ENCODE peak calls at places on chromosomes 16 and 17, in seven cellular contexts. G is NB4, E is A549, A is WTC11, D is HCT116, C is K562, H is H1. L is an unnamed sample.

GRCh38 chr17:75979705-75980187 is 706 bp downstream of the TEN1 start:
- DNase-seq in G (no peak), E (no peak), A (no peak), D (no peak), C (no peak), H (no peak), L (no peak)

GRCh38 chr16:13453325-13453724 is 466.6 kb upstream of the ERCC4 start:
- DNase-seq in G (no peak), E (no peak), A (no peak), D (no peak), C (no peak), H (no peak), L (no peak)

GRCh38 chr17:71519285-71519684 is 601.5 kb upstream of the SOX9 start:
- DNase-seq in G (no peak), E (no peak), A (no peak), D (no peak), C (no peak), H (no peak), L (no peak)

GRCh38 chr17:40432864-40433528 is 10.3 kb upstream of the IGFBP4 start:
- DNase-seq in G (no peak), E (no peak), A (no peak), D (no peak), C (peak; percentile 37), H (no peak), L (no peak)

GRCh38 chr17:80673152-80673920 is 128.7 kb downstream of the RPTOR start:
- DNase-seq in G (no peak), E (no peak), A (no peak), D (no peak), C (no peak), H (no peak), L (peak; percentile 38)

GRCh38 chr17:68613739-68614298 is 12.7 kb upstream of the FAM20A start:
- DNase-seq in G (peak; percentile 75), E (peak; percentile 62), A (peak; percentile 58), D (peak; percentile 62), C (peak; percentile 76), H (peak; percentile 66), L (peak; percentile 28)

GRCh38 chr16:70749006-70749678 is 51.8 kb downstream of the VAC14 start:
- DNase-seq in G (peak; percentile 95), E (no peak), A (no peak), D (no peak), C (no peak), H (no peak), L (no peak)

GRCh38 chr16:13919330-13919682 is 648 bp upstream of the ERCC4 start:
- DNase-seq in G (no peak), E (no peak), A (no peak), D (peak; percentile 51), C (peak; percentile 57), H (no peak), L (no peak)

GRCh38 chr17:18235743-18236256 is 10.4 kb downstream of the LLGL1 start:
- DNase-seq in G (no peak), E (no peak), A (no peak), D (no peak), C (no peak), H (no peak), L (peak; percentile 72)

GRCh38 chr17:57946798-57947358 is 8.3 kb downstream of the CUEDC1 start:
- DNase-seq in G (peak; percentile 88), E (peak; percentile 66), A (no peak), D (no peak), C (peak; percentile 46), H (no peak), L (peak; percentile 70)

GRCh38 chr16:8621572-8622314 is at the start of gene METTL22:
- DNase-seq in G (peak; percentile 87), E (peak; percentile 88), A (peak; percentile 94), D (peak; percentile 69), C (peak; percentile 93), H (peak; percentile 95), L (peak; percentile 87)

GRCh38 chr16:2586241-2586640 is 48.4 kb downstream of the PDPK1 start:
- DNase-seq in G (no peak), E (no peak), A (peak; percentile 60), D (no peak), C (no peak), H (peak; percentile 71), L (no peak)

GRCh38 chr16:82260212-82260795 is 90.3 kb upstream of the MPHOSPH6 start:
- DNase-seq in G (no peak), E (no peak), A (no peak), D (no peak), C (no peak), H (no peak), L (no peak)
- TF ChIP-seq MAX in G (no peak), E (no peak), A (no peak), D (no peak), C (no peak), H (no peak), L (no peak)

GRCh38 chr17:17056167-17056562 is 13.9 kb downstream of the MPRIP start:
- DNase-seq in G (no peak), E (no peak), A (peak; percentile 7), D (no peak), C (no peak), H (no peak), L (no peak)
- TF ChIP-seq MAX in G (no peak), E (no peak), A (no peak), D (no peak), C (no peak), H (no peak), L (no peak)

DNA sequence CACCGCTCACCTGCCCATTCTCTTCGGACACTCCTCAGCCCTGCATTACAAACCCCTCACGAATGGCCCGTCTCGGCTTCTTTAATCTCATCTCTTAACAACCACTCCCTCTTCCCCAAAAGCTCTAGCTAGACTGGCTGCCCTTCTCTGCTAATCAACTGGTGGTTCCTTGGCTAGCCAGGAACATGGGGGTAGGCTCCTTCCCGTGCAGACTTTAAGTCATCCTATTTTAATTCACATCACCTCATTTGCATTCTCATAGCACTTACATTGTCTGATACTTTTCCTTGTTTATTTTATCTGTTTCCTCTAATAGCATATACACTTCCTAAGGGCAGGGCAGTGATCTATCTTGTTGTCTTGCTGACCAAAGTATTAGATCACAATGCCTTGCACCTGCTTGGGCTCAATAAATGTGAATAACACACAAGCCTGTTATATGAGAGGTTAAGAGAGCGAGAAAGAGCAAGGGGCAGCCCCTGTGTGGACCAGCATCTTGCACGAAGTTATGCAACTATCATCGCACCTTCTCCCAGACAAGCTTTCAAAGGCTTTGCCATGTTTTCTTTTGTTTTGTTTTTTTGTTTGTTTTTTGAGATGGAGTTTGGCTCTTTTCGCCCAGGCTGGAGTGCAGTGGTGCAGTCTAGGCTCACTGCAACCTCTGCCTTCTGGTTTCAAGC is 9.8 kb downstream of the TP53 start:
- DNase-seq in G (no peak), E (no peak), A (peak; percentile 44), D (no peak), C (no peak), H (no peak), L (no peak)
- TF ChIP-seq MAX in G (no peak), E (no peak), A (peak; percentile 24), D (no peak), C (no peak), H (no peak), L (no peak)

GRCh38 chr17:9648521-9649110 is 3.3 kb downstream of the USP43 start:
- DNase-seq in G (no peak), E (peak; percentile 40), A (peak; percentile 34), D (no peak), C (no peak), H (no peak), L (no peak)
- TF ChIP-seq MAX in G (no peak), E (no peak), A (no peak), D (no peak), C (no peak), H (no peak), L (no peak)

DNA sequence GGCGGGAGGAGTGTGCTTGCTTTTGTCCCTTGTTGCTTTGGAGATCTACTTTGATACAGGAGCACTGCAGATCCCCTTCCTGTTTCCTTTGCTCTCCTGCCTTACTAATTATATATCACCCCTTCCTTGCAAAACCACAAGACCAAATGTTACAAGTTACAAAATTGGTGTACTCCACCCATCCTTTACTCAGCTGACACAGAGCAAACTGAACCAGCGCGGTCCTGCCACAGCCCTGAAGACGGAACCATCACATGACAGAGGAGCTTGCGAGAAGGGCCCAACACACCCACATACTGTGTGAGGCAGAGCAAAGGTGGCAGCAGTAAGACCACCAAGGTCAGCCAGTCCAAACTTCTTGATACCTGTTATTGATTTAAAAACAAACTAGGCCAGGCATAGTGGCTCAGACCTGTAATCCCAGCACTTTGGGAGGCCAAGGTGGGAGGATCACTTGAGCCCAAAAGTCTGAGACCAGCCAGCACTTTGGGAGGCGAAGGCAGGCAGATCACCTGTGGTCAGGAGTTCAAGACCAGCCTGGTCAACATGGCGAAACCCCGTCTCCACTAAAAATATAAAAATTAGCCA is 33.2 kb downstream of the CYTH1 start:
- DNase-seq in G (peak; percentile 92), E (no peak), A (no peak), D (no peak), C (peak; percentile 67), H (no peak), L (peak; percentile 10)
- TF ChIP-seq MAX in G (peak; percentile 16), E (no peak), A (no peak), D (no peak), C (no peak), H (no peak), L (no peak)

GRCh38 chr16:9934723-9935508 is 247.3 kb downstream of the GRIN2A start:
- DNase-seq in G (peak; percentile 1), E (no peak), A (no peak), D (no peak), C (no peak), H (no peak), L (no peak)
- TF ChIP-seq MAX in G (no peak), E (no peak), A (no peak), D (no peak), C (no peak), H (no peak), L (no peak)

DNA sequence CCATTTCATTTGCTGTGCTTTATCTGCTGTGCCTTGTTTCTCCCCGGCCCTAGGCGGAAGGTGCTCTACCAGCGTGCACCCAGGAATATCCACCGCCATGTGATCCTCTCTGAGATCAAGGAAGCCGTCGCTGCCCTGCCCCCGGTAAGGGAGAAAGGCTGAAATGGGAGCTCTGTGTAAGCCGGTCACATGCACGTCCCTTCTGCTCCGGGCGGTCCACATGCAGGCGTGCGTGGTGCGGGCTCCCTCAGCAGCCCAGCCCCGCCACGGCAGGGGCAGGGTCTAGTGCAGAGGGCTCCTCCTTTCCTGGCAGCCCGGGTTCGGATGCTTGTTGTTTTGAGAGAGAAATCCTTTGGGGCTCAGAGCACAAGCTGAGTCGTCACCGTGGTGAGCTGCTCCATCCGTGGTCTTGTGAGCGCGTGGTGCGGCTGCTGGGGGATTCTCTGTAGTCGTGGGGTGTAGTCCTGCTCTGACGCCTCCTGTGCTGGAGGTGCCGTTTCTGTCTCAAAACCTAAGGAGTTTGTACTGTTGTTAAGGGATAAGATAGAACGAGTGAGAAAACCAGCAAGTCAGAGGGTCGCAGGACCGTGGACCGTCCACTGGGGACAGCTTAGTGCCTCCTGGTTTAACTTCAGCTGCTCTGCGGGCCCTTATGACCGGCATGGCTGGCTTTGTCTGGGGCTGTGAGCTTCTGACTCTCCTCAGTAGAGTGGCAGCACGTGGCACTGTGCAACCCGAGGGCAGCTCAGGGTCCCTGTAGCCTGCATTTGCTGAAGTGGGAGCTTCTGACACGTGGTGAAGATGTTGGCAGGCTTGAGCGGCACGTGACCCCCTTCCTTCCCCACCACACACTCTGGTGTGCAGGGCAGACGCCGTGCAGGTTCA is 12.3 kb upstream of the MC1R start:
- DNase-seq in G (no peak), E (no peak), A (no peak), D (no peak), C (no peak), H (no peak), L (no peak)
- TF ChIP-seq MAX in G (no peak), E (no peak), A (no peak), D (no peak), C (no peak), H (no peak), L (no peak)